ENCODE peak calls at places on chromosomes 13 and 19, in four cellular contexts. V is heart left ventricle, K is cardiac muscle cell, Q is sigmoid colon. Z is an unnamed sample.
A peak's percentile ranks its signal among the peaks of the same experiment; 100 is the strongest.

GRCh38 chr13:33543631-33544030 is 258.1 kb upstream of the STARD13 start:
- DNase-seq in K (no peak), Q (no peak), V (no peak), Z (no peak)

GRCh38 chr19:42271861-42272534 is 2.9 kb downstream of the CIC start:
- DNase-seq in V (peak; percentile 18), K (no peak), Q (peak; percentile 68), Z (no peak)

GRCh38 chr19:56942749-56943148 is 102.2 kb upstream of the PEG3 start:
- DNase-seq in K (peak; percentile 1), V (peak; percentile 49), Q (peak; percentile 78), Z (no peak)

GRCh38 chr13:36553501-36553900 is 120.3 kb upstream of the SERTM1 start:
- DNase-seq in Q (no peak), K (no peak), V (no peak), Z (no peak)

GRCh38 chr19:56217039-56217949 is 15.2 kb downstream of the ZSCAN5C start:
- DNase-seq in Q (no peak), V (peak; percentile 21), K (no peak), Z (no peak)

GRCh38 chr19:325937-326565 is 18.5 kb downstream of the MIER2 start:
- DNase-seq in K (no peak), V (no peak), Q (no peak), Z (no peak)

GRCh38 chr19:11587973-11588631 is 9.2 kb upstream of the ZNF627 start:
- DNase-seq in Q (no peak), V (no peak), K (no peak), Z (no peak)

GRCh38 chr19:17079710-17080440 is 4.3 kb downstream of the MYO9B start:
- DNase-seq in Q (peak; percentile 96), K (peak; percentile 13), V (peak; percentile 64), Z (peak; percentile 87)

GRCh38 chr13:79393564-79394249 is 12.3 kb downstream of the RBM26 start:
- DNase-seq in K (no peak), V (no peak), Q (no peak), Z (no peak)

GRCh38 chr19:19410553-19411550 is 5.4 kb downstream of the GATAD2A start:
- DNase-seq in V (no peak), Q (no peak), K (no peak), Z (no peak)

GRCh38 chr13:79434578-79434977 is 28.5 kb upstream of the RBM26 start:
- DNase-seq in K (no peak), Q (no peak), V (no peak), Z (no peak)

GRCh38 chr19:34366670-34367423 is 1.9 kb downstream of the GPI start:
- DNase-seq in K (no peak), Q (no peak), V (no peak), Z (no peak)

GRCh38 chr13:42880241-42880640 is 98.9 kb downstream of the FAM216B start:
- DNase-seq in V (no peak), Q (no peak), K (no peak), Z (no peak)

GRCh38 chr13:75550159-75550567 is 572 bp downstream of the UCHL3 start:
- DNase-seq in K (peak; percentile 43), Q (no peak), V (no peak), Z (no peak)

GRCh38 chr19:13056052-13056660 is 46.5 kb downstream of the LYL1 start:
- DNase-seq in V (peak; percentile 70), K (no peak), Q (peak; percentile 89), Z (no peak)

GRCh38 chr13:84972907-84973306 is 826.3 kb downstream of the SLITRK6 start:
- DNase-seq in Q (no peak), V (no peak), K (no peak), Z (no peak)

GRCh38 chr13:28826368-28826767 is 6.2 kb downstream of the MTUS2 start:
- DNase-seq in V (no peak), Q (no peak), K (no peak), Z (no peak)

GRCh38 chr19:15010497-15011255 is 31.0 kb upstream of the SLC1A6 start:
- DNase-seq in Q (no peak), V (no peak), K (no peak), Z (no peak)

DNA sequence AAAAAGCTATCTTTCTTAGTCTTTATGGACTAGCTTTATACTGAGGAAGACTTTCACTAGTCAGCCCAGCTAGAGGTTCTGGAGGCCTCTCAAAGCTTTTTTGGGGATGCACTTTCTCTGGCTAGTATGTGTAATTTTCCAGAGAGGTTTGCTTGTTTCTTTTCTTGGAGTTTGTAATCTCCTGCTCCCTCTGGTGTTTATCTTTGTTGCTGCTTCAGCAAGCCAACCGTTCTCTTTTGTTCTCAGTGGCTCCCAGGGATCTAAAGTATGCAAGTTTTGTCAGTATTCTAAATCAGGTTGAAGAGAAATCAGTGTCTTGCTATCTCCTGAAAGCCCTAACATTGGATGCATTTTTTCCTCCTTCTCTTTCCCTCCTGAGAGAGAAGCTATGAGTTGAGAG is 121.1 kb upstream of the MYO16 start:
- DNase-seq in Q (no peak), K (peak; percentile 39), V (no peak), Z (no peak)
- TF ChIP-seq CTCF in Q (peak; percentile 11), K (peak; percentile 33), V (no peak), Z (peak; percentile 41)

GRCh38 chr19:49684983-49685553 is 4.3 kb upstream of the ADM5 start:
- DNase-seq in K (no peak), V (no peak), Q (no peak), Z (no peak)
- H3K27ac ChIP-seq in K (no peak overlapping the region), V (no peak overlapping the region), Q (no peak overlapping the region), Z (peak overlapping the region; percentile 15)

GRCh38 chr13:50081899-50082425 is 66.7 kb downstream of the KCNRG start:
- DNase-seq in V (peak; percentile 98), K (peak; percentile 98), Q (peak; percentile 99), Z (peak; percentile 96)
- TF ChIP-seq CTCF in V (no peak), K (no peak), Q (no peak), Z (no peak)

GRCh38 chr19:40219721-40220276 is 1.6 kb upstream of the TTC9B start:
- DNase-seq in V (no peak), Q (no peak), K (no peak), Z (no peak)
- H3K27ac ChIP-seq in V (no peak overlapping the region), Q (no peak overlapping the region), K (no peak overlapping the region), Z (no peak overlapping the region)

GRCh38 chr13:30702006-30702405 is 33.3 kb upstream of the ALOX5AP start:
- DNase-seq in Q (no peak), V (no peak), K (no peak), Z (no peak)
- TF ChIP-seq CTCF in Q (no peak), V (no peak), K (no peak), Z (no peak)

DNA sequence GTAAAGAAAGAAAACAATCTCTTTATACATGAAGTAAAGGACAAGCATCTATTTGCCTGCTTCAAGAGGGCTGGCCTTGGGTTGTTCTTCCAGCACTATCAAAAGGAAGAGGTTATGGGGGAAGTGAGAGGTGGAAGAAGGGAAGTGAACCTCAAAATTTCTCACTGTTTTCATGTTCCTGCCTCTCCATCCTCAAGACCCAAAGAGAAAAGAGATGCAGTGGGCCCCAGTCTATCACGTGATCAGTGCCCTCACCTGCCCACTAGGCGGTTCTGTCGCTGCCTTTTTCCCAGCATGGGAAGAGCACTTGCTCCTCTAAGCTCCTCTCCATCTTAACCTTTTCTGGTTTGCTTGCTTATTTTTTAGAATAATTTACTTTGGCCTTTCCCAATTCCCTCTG is 6.2 kb upstream of the USP12 start:
- DNase-seq in K (no peak), V (no peak), Q (no peak), Z (no peak)
- H3K27ac ChIP-seq in K (no peak overlapping the region), V (no peak overlapping the region), Q (no peak overlapping the region), Z (no peak overlapping the region)

GRCh38 chr13:69580255-69580654 is 527.4 kb upstream of the ATXN8OS start:
- DNase-seq in Q (no peak), K (no peak), V (no peak), Z (no peak)

GRCh38 chr13:69589531-69589930 is 518.1 kb upstream of the ATXN8OS start:
- DNase-seq in Q (no peak), K (no peak), V (no peak), Z (no peak)

GRCh38 chr13:69591437-69591836 is 516.2 kb upstream of the ATXN8OS start:
- DNase-seq in K (no peak), V (no peak), Q (no peak), Z (no peak)

GRCh38 chr13:69585656-69586055 is 522.0 kb upstream of the ATXN8OS start:
- DNase-seq in V (no peak), K (no peak), Q (no peak), Z (no peak)
- TF ChIP-seq CTCF in V (no peak), K (no peak), Q (no peak), Z (no peak)

GRCh38 chr19:3682286-3682685 is 18.0 kb downstream of the PIP5K1C start:
- DNase-seq in K (no peak), V (no peak), Q (no peak), Z (no peak)

GRCh38 chr19:3682741-3683404 is 17.4 kb downstream of the PIP5K1C start:
- DNase-seq in K (no peak), Q (no peak), V (no peak), Z (no peak)

GRCh38 chr19:3683405-3683865 is 16.8 kb downstream of the PIP5K1C start:
- DNase-seq in K (no peak), V (peak; percentile 80), Q (no peak), Z (no peak)

GRCh38 chr19:3684817-3685410 is 15.4 kb downstream of the PIP5K1C start:
- DNase-seq in V (no peak), Q (no peak), K (no peak), Z (no peak)

GRCh38 chr19:3683866-3684816 is 16.1 kb downstream of the PIP5K1C start:
- DNase-seq in Q (no peak), K (no peak), V (no peak), Z (no peak)
- H3K27ac ChIP-seq in Q (peak overlapping the region; percentile 85), K (no peak overlapping the region), V (peak overlapping the region; percentile 7), Z (peak overlapping the region; percentile 85)

Z was measured in dorsolateral prefrontal cortex.